ENCODE peak calls at places on chromosomes 12 and 14, in four cellular contexts. One of them, this sample, is unnamed.

GRCh38 chr14:92993302-92993701 is 70.4 kb downstream of the CHGA start:
- DNase-seq in right atrium auricular region: peak
- DNase-seq in A549: no peak
- DNase-seq in uterus: no peak
- DNase-seq in this sample: no peak

GRCh38 chr12:41795910-41796309 is 348.8 kb downstream of the GXYLT1 start:
- DNase-seq in right atrium auricular region: no peak
- DNase-seq in uterus: no peak
- DNase-seq in A549: peak
- DNase-seq in this sample: no peak

GRCh38 chr12:20917819-20918218 is 107.3 kb downstream of the SLCO1B3 start:
- DNase-seq in uterus: no peak
- DNase-seq in A549: no peak
- DNase-seq in right atrium auricular region: no peak
- DNase-seq in this sample: no peak

GRCh38 chr12:113237748-113238147 is 16.5 kb downstream of the TPCN1 start:
- DNase-seq in right atrium auricular region: no peak
- DNase-seq in A549: no peak
- DNase-seq in uterus: no peak
- DNase-seq in this sample: no peak

GRCh38 chr12:113161415-113162016 is 12.0 kb downstream of the CFAP73 start:
- DNase-seq in right atrium auricular region: no peak
- DNase-seq in A549: peak
- DNase-seq in uterus: no peak
- DNase-seq in this sample: no peak

GRCh38 chr14:55588259-55588699 is 8.3 kb downstream of the KTN1 start:
- DNase-seq in A549: no peak
- DNase-seq in right atrium auricular region: no peak
- DNase-seq in uterus: no peak
- DNase-seq in this sample: no peak

GRCh38 chr12:67413577-67413976 is 144.4 kb downstream of the CAND1 start:
- DNase-seq in A549: no peak
- DNase-seq in uterus: no peak
- DNase-seq in right atrium auricular region: no peak
- DNase-seq in this sample: no peak

GRCh38 chr12:92927055-92927435 is 2.0 kb downstream of the EEA1 start:
- DNase-seq in A549: peak
- DNase-seq in right atrium auricular region: no peak
- DNase-seq in uterus: no peak
- DNase-seq in this sample: no peak

GRCh38 chr12:95857151-95857550 is 1.6 kb upstream of the SNRPF start:
- DNase-seq in right atrium auricular region: no peak
- DNase-seq in A549: peak
- DNase-seq in uterus: no peak
- DNase-seq in this sample: no peak

GRCh38 chr12:91194500-91194899 is 11.9 kb upstream of the DCN start:
- DNase-seq in right atrium auricular region: no peak
- DNase-seq in A549: no peak
- DNase-seq in uterus: no peak
- DNase-seq in this sample: no peak

GRCh38 chr12:76226956-76227355 is 121.3 kb downstream of the BBS10 start:
- DNase-seq in A549: no peak
- DNase-seq in uterus: no peak
- DNase-seq in right atrium auricular region: no peak
- DNase-seq in this sample: no peak

GRCh38 chr12:19971881-19972280 is 396.5 kb upstream of the PDE3A start:
- DNase-seq in uterus: no peak
- DNase-seq in right atrium auricular region: no peak
- DNase-seq in A549: no peak
- DNase-seq in this sample: no peak

GRCh38 chr14:72926292-72927028 is at the start of gene DCAF4:
- DNase-seq in uterus: peak
- DNase-seq in right atrium auricular region: peak
- DNase-seq in A549: peak
- DNase-seq in this sample: peak

GRCh38 chr12:57473886-57474285 is 5.8 kb downstream of the ARHGAP9 start:
- DNase-seq in A549: no peak
- DNase-seq in right atrium auricular region: no peak
- DNase-seq in uterus: no peak
- DNase-seq in this sample: no peak

GRCh38 chr14:64364907-64365306 is 23.2 kb upstream of the MTHFD1 start:
- DNase-seq in A549: no peak
- DNase-seq in uterus: no peak
- DNase-seq in right atrium auricular region: no peak
- DNase-seq in this sample: no peak

GRCh38 chr12:80946591-80946990 is 8.9 kb upstream of the LIN7A start:
- DNase-seq in A549: no peak
- DNase-seq in uterus: no peak
- DNase-seq in right atrium auricular region: no peak
- DNase-seq in this sample: no peak
- TF ChIP-seq CTCF in A549: no peak
- TF ChIP-seq CTCF in uterus: no peak
- TF ChIP-seq CTCF in right atrium auricular region: no peak
- TF ChIP-seq CTCF in this sample: peak

DNA sequence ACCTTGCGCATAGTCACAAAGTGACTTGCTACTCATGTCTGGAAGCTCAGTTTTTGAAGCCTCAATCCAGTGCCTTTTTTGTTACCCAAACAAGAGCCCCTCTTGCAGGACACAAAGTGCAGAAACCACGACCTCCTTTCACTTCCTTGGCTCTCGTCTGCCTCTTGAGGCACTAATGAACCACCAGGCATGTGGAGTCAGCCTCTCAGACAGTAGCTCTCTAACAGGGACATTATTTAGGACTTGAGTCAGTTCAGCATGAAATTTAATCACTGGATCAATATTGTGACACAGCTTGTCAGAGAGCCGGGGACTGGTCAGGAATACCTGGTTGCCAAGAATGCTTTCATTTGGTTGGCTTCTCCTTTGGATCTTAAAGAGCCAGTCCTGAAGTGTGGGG is 46.7 kb downstream of the HSPB8 start:
- DNase-seq in uterus: no peak
- DNase-seq in right atrium auricular region: no peak
- DNase-seq in A549: no peak
- DNase-seq in this sample: no peak
- TF ChIP-seq CTCF in uterus: no peak
- TF ChIP-seq CTCF in right atrium auricular region: no peak
- TF ChIP-seq CTCF in A549: no peak
- TF ChIP-seq CTCF in this sample: no peak

GRCh38 chr12:6752931-6753771 is at the start of gene MLF2:
- DNase-seq in A549: peak
- DNase-seq in right atrium auricular region: peak
- DNase-seq in uterus: peak
- DNase-seq in this sample: peak
- TF ChIP-seq CTCF in A549: no peak
- TF ChIP-seq CTCF in right atrium auricular region: no peak
- TF ChIP-seq CTCF in uterus: no peak
- TF ChIP-seq CTCF in this sample: peak

GRCh38 chr12:132244724-132245295 is 84.6 kb downstream of the GALNT9 start:
- DNase-seq in uterus: no peak
- DNase-seq in right atrium auricular region: no peak
- DNase-seq in A549: no peak
- DNase-seq in this sample: no peak

GRCh38 chr12:132239796-132240668 is 89.4 kb downstream of the GALNT9 start:
- DNase-seq in A549: no peak
- DNase-seq in right atrium auricular region: no peak
- DNase-seq in uterus: no peak
- DNase-seq in this sample: no peak

GRCh38 chr12:132246997-132247717 is 82.2 kb downstream of the GALNT9 start:
- DNase-seq in uterus: no peak
- DNase-seq in A549: no peak
- DNase-seq in right atrium auricular region: no peak
- DNase-seq in this sample: no peak

GRCh38 chr12:132245521-132246101 is 83.8 kb downstream of the GALNT9 start:
- DNase-seq in A549: no peak
- DNase-seq in uterus: no peak
- DNase-seq in right atrium auricular region: no peak
- DNase-seq in this sample: no peak

GRCh38 chr12:132243596-132244289 is 85.6 kb downstream of the GALNT9 start:
- DNase-seq in uterus: no peak
- DNase-seq in right atrium auricular region: no peak
- DNase-seq in A549: no peak
- DNase-seq in this sample: no peak
- TF ChIP-seq CTCF in uterus: no peak
- TF ChIP-seq CTCF in right atrium auricular region: no peak
- TF ChIP-seq CTCF in A549: no peak
- TF ChIP-seq CTCF in this sample: no peak

GRCh38 chr12:62278022-62278421 is 17.8 kb downstream of the USP15 start:
- DNase-seq in uterus: no peak
- DNase-seq in A549: no peak
- DNase-seq in right atrium auricular region: no peak
- DNase-seq in this sample: no peak
- TF ChIP-seq CTCF in uterus: no peak
- TF ChIP-seq CTCF in A549: no peak
- TF ChIP-seq CTCF in right atrium auricular region: no peak
- TF ChIP-seq CTCF in this sample: no peak

DNA sequence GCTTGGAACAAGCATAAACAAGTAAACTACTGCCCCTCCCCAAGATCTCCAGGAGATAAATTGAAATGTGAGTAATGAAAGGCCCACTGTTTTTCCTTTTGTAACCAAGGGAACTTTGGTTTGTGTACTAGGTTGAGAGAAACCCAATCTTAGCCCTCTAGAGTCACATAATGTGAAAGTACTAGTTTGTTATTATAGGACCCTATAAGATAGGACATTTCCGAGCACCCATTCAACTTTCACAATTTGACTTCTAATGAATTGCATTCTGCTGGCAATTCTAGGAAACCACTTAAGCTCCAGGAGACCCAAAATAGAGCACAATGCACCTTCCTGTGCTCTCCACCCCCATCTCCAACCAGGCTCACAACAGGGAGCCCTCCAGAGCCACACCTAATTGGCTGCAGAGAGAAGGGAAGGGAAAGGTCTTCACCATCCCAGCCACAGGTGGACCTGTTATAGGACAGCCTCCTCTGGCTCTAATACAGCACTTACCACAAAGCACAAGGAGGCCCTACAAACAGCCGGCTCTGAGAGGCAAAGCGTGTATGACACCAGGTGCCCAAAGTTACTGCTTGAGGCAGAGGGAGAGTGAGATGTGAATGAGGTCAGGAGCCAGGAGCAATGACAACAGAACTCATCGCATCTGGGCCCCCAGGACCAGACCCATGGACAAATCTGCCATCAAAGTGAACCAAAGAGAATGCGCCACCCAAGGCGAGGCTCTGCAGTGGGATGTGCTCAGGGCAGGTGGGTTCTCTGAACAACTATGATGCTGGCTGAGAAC is 163.3 kb upstream of the NTF3 start:
- DNase-seq in uterus: no peak
- DNase-seq in A549: no peak
- DNase-seq in right atrium auricular region: no peak
- DNase-seq in this sample: no peak
- TF ChIP-seq CTCF in uterus: no peak
- TF ChIP-seq CTCF in A549: no peak
- TF ChIP-seq CTCF in right atrium auricular region: no peak
- TF ChIP-seq CTCF in this sample: no peak

GRCh38 chr14:88013750-88014349 is 8.9 kb downstream of the GPR65 start:
- DNase-seq in A549: peak
- DNase-seq in uterus: peak
- DNase-seq in right atrium auricular region: peak
- DNase-seq in this sample: no peak
- TF ChIP-seq CTCF in A549: peak
- TF ChIP-seq CTCF in uterus: peak
- TF ChIP-seq CTCF in right atrium auricular region: peak
- TF ChIP-seq CTCF in this sample: peak

This sample was measured in type B pancreatic cell.